ENCODE peak calls at places on chromosomes 5 and 9, in six cellular contexts. B is endothelial cell of umbilical vein, L is keratinocyte, U is hepatocyte, S is astrocyte, A is DND-41. Y is an unnamed sample.

GRCh38 chr5:108079754-108080153 is 302.1 kb downstream of the FBXL17 start:
- DNase-seq in S (no peak), U (no peak), L (no peak), A (no peak), B (no peak), Y (no peak)

GRCh38 chr5:73365301-73365853 is 83.2 kb downstream of the FOXD1 start:
- DNase-seq in A (no peak), B (peak), L (no peak), U (no peak), S (peak), Y (peak)

GRCh38 chr9:78146241-78146640 is 89.6 kb upstream of the CEP78 start:
- DNase-seq in S (peak), A (no peak), B (no peak), U (no peak), L (no peak), Y (no peak)

GRCh38 chr5:150142800-150143724 is 12.6 kb downstream of the PDGFRB start:
- DNase-seq in B (no peak), A (no peak), S (peak), L (no peak), U (peak), Y (peak)

GRCh38 chr5:144183254-144183889 is 12.7 kb downstream of the KCTD16 start:
- DNase-seq in U (peak), B (peak), L (no peak), A (no peak), S (peak), Y (peak)

GRCh38 chr5:68644971-68645370 is 429.4 kb downstream of the PIK3R1 start:
- DNase-seq in S (no peak), A (no peak), U (no peak), B (no peak), L (no peak), Y (no peak)

GRCh38 chr5:1432296-1432695 is 12.9 kb downstream of the SLC6A3 start:
- DNase-seq in A (no peak), U (no peak), L (no peak), S (no peak), B (no peak), Y (no peak)

GRCh38 chr5:142685418-142686209 is at the start of gene FGF1:
- DNase-seq in B (no peak), U (no peak), A (no peak), L (peak), S (peak), Y (peak)

GRCh38 chr9:757246-757881 is 84.1 kb upstream of the DMRT1 start:
- DNase-seq in L (no peak), B (peak), S (peak), A (peak), U (peak), Y (peak)

GRCh38 chr9:137880976-137881530 is 3.5 kb downstream of the CACNA1B start:
- DNase-seq in A (no peak), U (no peak), B (no peak), S (no peak), L (no peak), Y (no peak)

GRCh38 chr9:100443781-100444768 is 17.1 kb downstream of the MSANTD3 start:
- DNase-seq in U (no peak), B (no peak), A (no peak), L (no peak), S (peak), Y (no peak)

GRCh38 chr5:151155149-151155776 is 2.3 kb downstream of the ANXA6 start:
- DNase-seq in L (no peak), B (no peak), U (no peak), S (no peak), A (peak), Y (no peak)

GRCh38 chr5:9338796-9339195 is 207.1 kb downstream of the SEMA5A start:
- DNase-seq in A (no peak), B (no peak), U (no peak), S (no peak), L (no peak), Y (no peak)

GRCh38 chr9:7371032-7371431 is 428.5 kb downstream of the DMAC1 start:
- DNase-seq in S (no peak), B (no peak), U (no peak), A (no peak), L (no peak), Y (no peak)

GRCh38 chr5:156640751-156641241 is 209.3 kb upstream of the PPP1R2B start:
- DNase-seq in L (no peak), A (no peak), S (peak), B (no peak), U (no peak), Y (no peak)

GRCh38 chr5:160629007-160629402 is 207.3 kb downstream of the PTTG1 start:
- DNase-seq in A (peak), L (no peak), B (no peak), U (no peak), S (no peak), Y (no peak)

GRCh38 chr9:96006961-96007360 is 131.5 kb downstream of the ERCC6L2 start:
- DNase-seq in A (no peak), B (no peak), U (no peak), L (no peak), S (peak), Y (no peak)

GRCh38 chr9:22379272-22379671 is 67.4 kb upstream of the DMRTA1 start:
- DNase-seq in U (no peak), L (no peak), B (no peak), A (no peak), S (no peak), Y (no peak)

GRCh38 chr9:121992571-121993212 is 100.4 kb downstream of the TTLL11 start:
- DNase-seq in S (peak), U (peak), A (peak), L (peak), B (peak), Y (peak)

GRCh38 chr5:133440467-133441115 is 171.8 kb downstream of the FSTL4 start:
- DNase-seq in A (no peak), B (no peak), U (no peak), S (no peak), L (no peak), Y (peak)

GRCh38 chr5:58886315-58887207 is 303.7 kb downstream of the RAB3C start:
- DNase-seq in S (peak), B (peak), A (peak), U (peak), L (peak), Y (peak)

GRCh38 chr5:144267961-144268513 is 97.4 kb downstream of the KCTD16 start:
- DNase-seq in L (no peak), A (no peak), B (no peak), S (no peak), U (no peak), Y (no peak)

GRCh38 chr5:173800340-173800739 is 87.8 kb upstream of the CPEB4 start:
- DNase-seq in U (no peak), L (no peak), S (peak), A (no peak), B (no peak), Y (peak)

GRCh38 chr9:136694163-136694864 is 7.1 kb upstream of the AGPAT2 start:
- DNase-seq in S (no peak), U (peak), A (peak), L (no peak), B (peak), Y (peak)

GRCh38 chr5:1708592-1709141 is 91.0 kb downstream of the MRPL36 start:
- DNase-seq in A (no peak), S (no peak), B (no peak), L (no peak), U (no peak), Y (no peak)

GRCh38 chr5:130052752-130053151 is 148.5 kb downstream of the CHSY3 start:
- DNase-seq in A (no peak), L (no peak), U (no peak), B (peak), S (no peak), Y (peak)

GRCh38 chr5:177371705-177372533 is 12.3 kb upstream of the SLC34A1 start:
- DNase-seq in A (no peak), U (no peak), L (no peak), S (no peak), B (no peak), Y (no peak)

GRCh38 chr9:127154390-127155191 is 32.2 kb upstream of the ANGPTL2 start:
- DNase-seq in L (no peak), B (peak), S (peak), U (no peak), A (no peak), Y (no peak)

GRCh38 chr9:70874451-70874850 is 247.0 kb downstream of the TRPM3 start:
- DNase-seq in U (no peak), A (no peak), S (no peak), L (no peak), B (no peak), Y (no peak)

GRCh38 chr9:106799146-106799545 is 63.8 kb upstream of the ZNF462 start:
- DNase-seq in U (no peak), L (no peak), S (peak), B (peak), A (no peak), Y (peak)

GRCh38 chr5:145484195-145484594 is 350.9 kb downstream of the PRELID2 start:
- DNase-seq in L (peak), A (no peak), S (peak), B (peak), U (no peak), Y (peak)

GRCh38 chr9:114430443-114430842 is 42.7 kb upstream of the AKNA start:
- DNase-seq in A (no peak), U (no peak), B (no peak), S (no peak), L (no peak), Y (no peak)

GRCh38 chr5:170501931-170502330 is 1.9 kb upstream of the KCNIP1 start:
- DNase-seq in L (no peak), S (no peak), B (no peak), U (no peak), A (peak), Y (no peak)

GRCh38 chr5:143314664-143315063 is 88.8 kb downstream of the NR3C1 start:
- DNase-seq in A (no peak), U (no peak), S (peak), L (no peak), B (peak), Y (peak)

GRCh38 chr9:34334916-34335315 is 5.5 kb downstream of the NUDT2 start:
- DNase-seq in B (no peak), A (no peak), S (no peak), L (no peak), U (no peak), Y (no peak)
- H2AFZ ChIP-seq in B (no peak), A (no peak), S (no peak), L (no peak), U (no peak), Y (no peak)

DNA sequence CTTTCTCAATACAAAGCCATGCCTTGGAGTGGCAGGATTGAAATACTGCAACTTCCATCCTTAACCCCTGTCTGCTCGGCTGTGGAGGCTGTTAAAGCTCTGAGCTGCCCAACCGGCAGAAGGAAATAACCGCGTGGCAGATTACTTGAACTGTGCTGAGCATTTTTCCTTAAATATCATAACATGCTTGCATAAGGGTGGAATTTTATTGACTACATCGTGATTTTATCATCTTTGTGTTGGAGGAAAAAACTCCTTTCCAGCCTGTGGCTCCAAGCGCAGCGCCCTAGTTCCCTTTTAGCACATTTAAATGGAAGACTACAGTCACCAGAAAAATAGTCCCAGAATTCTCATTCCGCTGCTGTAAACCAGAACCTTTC is 1.6 kb downstream of the SHC3 start:
- DNase-seq in A (no peak), L (no peak), U (no peak), S (peak), B (peak), Y (no peak)
- TF ChIP-seq EZH2 in A (no peak), L (no peak), U (no peak), S (no peak), B (no peak), Y (no peak)

GRCh38 chr9:125841444-125841843 is 94.3 kb downstream of the PBX3 start:
- DNase-seq in U (no peak), B (no peak), S (no peak), L (no peak), A (no peak), Y (no peak)
- TF ChIP-seq CTCF in U (no peak), B (no peak), S (no peak), L (no peak), A (no peak), Y (no peak)

DNA sequence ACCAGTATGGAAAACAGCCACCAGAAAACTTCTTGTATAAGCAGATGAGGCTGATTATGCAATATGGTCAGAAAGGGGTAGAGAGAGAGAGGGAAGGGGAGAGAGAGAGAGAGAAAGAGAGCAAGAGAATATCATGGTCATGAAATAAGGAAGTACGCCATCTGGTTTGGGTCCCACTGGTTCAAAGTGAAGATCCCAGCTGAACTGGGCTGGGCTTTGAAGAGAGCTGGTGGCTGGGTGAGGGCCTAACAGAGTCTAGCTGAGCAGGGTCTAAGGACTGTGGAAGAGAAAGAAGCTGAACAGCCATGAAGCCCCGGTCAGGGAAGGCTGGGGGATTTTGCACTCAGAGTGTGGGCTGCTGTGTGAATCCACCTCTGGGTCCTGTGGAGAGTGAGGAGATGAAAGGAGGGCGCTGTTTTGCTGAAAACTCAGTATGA is 14.6 kb downstream of the TRIM14 start:
- DNase-seq in U (no peak), A (peak), S (no peak), B (no peak), L (no peak), Y (no peak)
- H2AFZ ChIP-seq in U (no peak), A (no peak), S (no peak), B (no peak), L (no peak), Y (no peak)

GRCh38 chr5:77957931-77958476 is 181.9 kb upstream of the TBCA start:
- DNase-seq in L (no peak), B (no peak), A (no peak), S (no peak), U (peak), Y (no peak)
- TF ChIP-seq EZH2 in L (no peak), B (peak), A (no peak), S (peak), U (peak), Y (no peak)

GRCh38 chr5:171595401-171595800 is 176.0 kb downstream of the FGF18 start:
- DNase-seq in S (no peak), B (no peak), L (no peak), U (no peak), A (no peak), Y (no peak)

GRCh38 chr5:171595801-171596231 is 176.4 kb downstream of the FGF18 start:
- DNase-seq in U (no peak), S (peak), L (no peak), A (no peak), B (peak), Y (peak)

GRCh38 chr5:171599396-171599795 is 179.9 kb downstream of the FGF18 start:
- DNase-seq in U (no peak), B (peak), S (no peak), A (no peak), L (no peak), Y (no peak)

GRCh38 chr5:171598279-171599152 is 179.1 kb downstream of the FGF18 start:
- DNase-seq in B (no peak), S (no peak), A (no peak), L (no peak), U (no peak), Y (no peak)

DNA sequence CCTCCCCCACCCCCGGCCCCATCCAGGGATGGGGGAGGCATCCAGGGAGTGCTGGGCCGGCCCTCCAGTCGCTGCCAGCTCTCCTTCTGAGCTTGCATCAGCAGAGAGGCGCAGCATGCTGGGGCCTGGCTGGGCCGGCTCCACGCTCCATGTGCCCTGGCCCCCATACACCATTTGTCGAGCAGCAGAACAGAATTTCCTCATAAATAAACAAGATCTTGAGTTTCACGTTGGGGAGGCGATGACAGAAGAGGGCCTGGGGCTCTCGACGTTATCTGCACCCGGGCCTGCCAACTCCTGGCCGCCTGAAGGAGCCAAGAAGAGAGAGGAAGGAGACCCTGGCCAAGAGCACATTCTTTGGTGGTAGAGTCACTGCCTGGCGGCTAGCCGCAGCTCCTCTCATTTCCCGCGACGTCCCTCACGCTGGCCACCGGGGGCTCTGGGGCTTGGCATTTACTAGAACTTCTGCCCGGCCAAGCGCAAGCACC is 177.0 kb downstream of the FGF18 start:
- DNase-seq in S (peak), A (no peak), L (no peak), B (peak), U (peak), Y (no peak)
- TF ChIP-seq CTCF in S (no peak), A (no peak), L (no peak), B (peak), U (no peak), Y (no peak)

GRCh38 chr5:94180761-94181160 is 437.6 kb downstream of the KIAA0825 start:
- DNase-seq in B (no peak), A (no peak), S (peak), L (no peak), U (no peak), Y (no peak)
- H2AFZ ChIP-seq in B (no peak), A (no peak), S (no peak), L (no peak), U (no peak), Y (no peak)

GRCh38 chr9:83062653-83063527 is at the start of gene RASEF:
- DNase-seq in S (peak), A (no peak), U (peak), B (no peak), L (no peak), Y (peak)
- TF ChIP-seq EZH2 in S (peak), A (no peak), U (peak), B (no peak), L (peak), Y (no peak)

GRCh38 chr5:12003680-12004079 is 99.4 kb upstream of the CTNND2 start:
- DNase-seq in L (no peak), B (no peak), U (no peak), S (no peak), A (no peak), Y (no peak)
- TF ChIP-seq CTCF in L (no peak), B (no peak), U (no peak), S (no peak), A (no peak), Y (no peak)

Y was measured in mammary epithelial cell.